ENCODE peak calls at places on chromosomes 7 and 10, in four cellular contexts. H is SK-N-SH, R is IMR-90, J is mammary epithelial cell. U is an unnamed sample.

GRCh38 chr7:92837214-92837749 is 909 bp upstream of the CDK6 start:
- DNase-seq in R (peak; percentile 35), H (peak; percentile 5), J (peak; percentile 31), U (peak; percentile 45)

GRCh38 chr10:122657734-122658133 is 41.9 kb downstream of the C10orf120 start:
- DNase-seq in H (no peak), R (no peak), J (no peak), U (no peak)

GRCh38 chr10:3825244-3825643 is 40.2 kb upstream of the KLF6 start:
- DNase-seq in H (no peak), R (peak; percentile 74), J (peak; percentile 73), U (peak; percentile 90)

GRCh38 chr7:157702311-157703023 is 365.7 kb downstream of the DNAJB6 start:
- DNase-seq in J (no peak), H (peak; percentile 93), R (no peak), U (no peak)

GRCh38 chr7:66859794-66860645 is 61.0 kb upstream of the TMEM248 start:
- DNase-seq in J (no peak), R (peak; percentile 42), H (no peak), U (peak; percentile 12)

GRCh38 chr10:35707642-35708425 is 65.7 kb upstream of the FZD8 start:
- DNase-seq in H (no peak), J (no peak), R (no peak), U (peak; percentile 5)

GRCh38 chr7:143389316-143390097 is 8.4 kb downstream of the ZYX start:
- DNase-seq in H (no peak), J (no peak), R (no peak), U (no peak)

GRCh38 chr7:37495574-37496184 is 47.0 kb upstream of the ELMO1 start:
- DNase-seq in J (peak; percentile 25), R (peak; percentile 13), H (peak; percentile 63), U (peak; percentile 3)

GRCh38 chr7:30935569-30935877 is 23.9 kb downstream of the AQP1 start:
- DNase-seq in R (no peak), H (no peak), J (no peak), U (no peak)

GRCh38 chr10:95242581-95243317 is 48.1 kb downstream of the PDLIM1 start:
- DNase-seq in J (no peak), R (peak; percentile 63), H (peak; percentile 62), U (peak; percentile 69)

GRCh38 chr7:2610898-2611297 is 20.9 kb upstream of the TTYH3 start:
- DNase-seq in R (no peak), H (no peak), J (no peak), U (no peak)

GRCh38 chr7:98133621-98134266 is 27.1 kb downstream of the LMTK2 start:
- DNase-seq in R (peak; percentile 4), H (no peak), J (peak; percentile 68), U (peak; percentile 8)

GRCh38 chr7:33743594-33743993 is 161.7 kb upstream of the BMPER start:
- DNase-seq in R (peak; percentile 98), H (no peak), J (peak; percentile 91), U (peak; percentile 98)

GRCh38 chr7:29327455-29327854 is 132.9 kb downstream of the CHN2 start:
- DNase-seq in H (no peak), J (no peak), R (no peak), U (no peak)

GRCh38 chr10:91185239-91185875 is 35.1 kb upstream of the PCGF5 start:
- DNase-seq in R (peak; percentile 81), J (no peak), H (no peak), U (peak; percentile 54)

GRCh38 chr7:100803398-100804161 is 23.7 kb downstream of the EPHB4 start:
- DNase-seq in H (peak; percentile 93), J (peak; percentile 82), R (peak; percentile 83), U (peak; percentile 85)

GRCh38 chr7:91264083-91264923 is at the start of gene FZD1:
- DNase-seq in H (peak; percentile 98), R (peak; percentile 99), J (peak; percentile 99), U (peak; percentile 99)

GRCh38 chr7:91264924-91265681 is 870 bp downstream of the FZD1 start:
- DNase-seq in H (peak; percentile 84), J (peak; percentile 79), R (peak; percentile 74), U (peak; percentile 80)

GRCh38 chr7:91265693-91266066 is 1.4 kb downstream of the FZD1 start:
- DNase-seq in R (no peak), H (no peak), J (peak; percentile 41), U (peak; percentile 46)

GRCh38 chr7:91266067-91266930 is 2.1 kb downstream of the FZD1 start:
- DNase-seq in R (peak; percentile 47), H (peak; percentile 30), J (peak; percentile 28), U (peak; percentile 72)

GRCh38 chr7:91263359-91264082 is 712 bp upstream of the FZD1 start:
- DNase-seq in J (no peak), H (peak; percentile 72), R (no peak), U (peak; percentile 38)
- H3K27ac ChIP-seq in J (peak overlapping the region; percentile 13), H (peak overlapping the region; percentile 95), R (peak overlapping the region; percentile 85), U (peak overlapping the region; percentile 62)

GRCh38 chr10:132904814-132905649 is 37.3 kb downstream of the CFAP46 start:
- DNase-seq in H (no peak), R (peak; percentile 5), J (no peak), U (peak; percentile 6)
- H3K4me3 ChIP-seq in H (no peak overlapping the region), R (no peak overlapping the region), J (no peak overlapping the region), U (no peak overlapping the region)

GRCh38 chr7:12995912-12996469 is 308.6 kb downstream of the ARL4A start:
- DNase-seq in R (no peak), H (no peak), J (no peak), U (no peak)
- H2AFZ ChIP-seq in R (no peak overlapping the region), H (no peak overlapping the region), J (no peak overlapping the region), U (no peak overlapping the region)

GRCh38 chr10:50469288-50469687 is 154.5 kb downstream of the SGMS1 start:
- DNase-seq in H (no peak), J (no peak), R (peak; percentile 55), U (peak; percentile 28)

GRCh38 chr10:50470345-50470744 is 153.4 kb downstream of the SGMS1 start:
- DNase-seq in R (no peak), J (no peak), H (no peak), U (peak; percentile 7)

GRCh38 chr10:50471583-50471975 is 152.2 kb downstream of the SGMS1 start:
- DNase-seq in J (no peak), R (no peak), H (no peak), U (no peak)

GRCh38 chr10:50470798-50471582 is 152.8 kb downstream of the SGMS1 start:
- DNase-seq in J (peak; percentile 70), R (peak; percentile 17), H (no peak), U (no peak)

GRCh38 chr10:50469778-50470193 is 154.0 kb downstream of the SGMS1 start:
- DNase-seq in J (no peak), H (no peak), R (no peak), U (no peak)
- H3K27ac ChIP-seq in J (no peak overlapping the region), H (no peak overlapping the region), R (no peak overlapping the region), U (no peak overlapping the region)

DNA sequence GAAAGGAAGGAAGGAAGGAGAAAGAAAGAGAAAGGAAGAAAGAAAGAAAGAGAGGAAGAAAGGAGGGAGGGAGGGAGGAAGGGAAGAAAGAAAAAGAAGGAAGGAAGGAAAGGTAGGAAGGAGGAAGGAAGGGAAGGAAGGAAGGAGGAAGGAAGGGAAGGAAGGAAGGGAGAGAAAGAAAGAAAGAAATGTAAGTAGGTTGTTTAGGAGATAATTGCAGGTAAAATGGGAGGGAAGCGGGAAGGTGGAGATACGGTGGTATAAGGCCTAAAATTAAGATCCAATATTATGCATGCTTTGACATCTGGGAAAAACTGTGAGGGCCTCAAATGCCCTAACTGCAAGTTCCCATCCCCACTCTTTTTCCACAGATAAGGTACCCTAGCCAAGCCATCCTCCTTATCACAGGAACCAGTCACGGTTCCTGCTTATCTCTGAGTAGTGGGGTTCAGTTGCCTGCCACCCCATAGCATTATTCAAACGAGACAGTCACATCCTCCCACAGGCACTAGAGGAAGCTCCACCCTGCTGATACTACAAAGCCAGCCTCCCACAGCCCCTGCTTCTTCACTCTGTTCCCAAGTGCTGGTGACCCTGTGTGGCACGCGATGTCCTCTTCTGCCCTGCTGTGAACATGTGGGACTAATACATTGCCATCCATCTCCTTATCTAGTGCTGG is 28.7 kb downstream of the ST8SIA6 start:
- DNase-seq in J (no peak), H (no peak), R (no peak), U (no peak)
- H3K4me3 ChIP-seq in J (no peak overlapping the region), H (no peak overlapping the region), R (no peak overlapping the region), U (no peak overlapping the region)

GRCh38 chr10:11149499-11149898 is 131.8 kb downstream of the CELF2 start:
- DNase-seq in H (no peak), J (no peak), R (no peak), U (no peak)

GRCh38 chr10:11148638-11149037 is 131.0 kb downstream of the CELF2 start:
- DNase-seq in R (no peak), H (no peak), J (no peak), U (no peak)

GRCh38 chr10:11150876-11151275 is 133.2 kb downstream of the CELF2 start:
- DNase-seq in J (no peak), H (no peak), R (no peak), U (no peak)

GRCh38 chr10:11148131-11148530 is 130.5 kb downstream of the CELF2 start:
- DNase-seq in J (no peak), H (no peak), R (no peak), U (no peak)

GRCh38 chr10:11150255-11150731 is 132.6 kb downstream of the CELF2 start:
- DNase-seq in J (no peak), R (no peak), H (no peak), U (no peak)
- H2AFZ ChIP-seq in J (no peak overlapping the region), R (no peak overlapping the region), H (no peak overlapping the region), U (no peak overlapping the region)

GRCh38 chr7:22952306-22953011 is 61.5 kb downstream of the HYCC1 start:
- DNase-seq in H (no peak), J (no peak), R (no peak), U (no peak)
- H3K27ac ChIP-seq in H (no peak overlapping the region), J (no peak overlapping the region), R (no peak overlapping the region), U (no peak overlapping the region)

GRCh38 chr10:15719062-15719898 is 442 bp downstream of the ITGA8 start:
- DNase-seq in R (no peak), J (peak; percentile 2), H (peak; percentile 55), U (no peak)
- H3K4me3 ChIP-seq in R (peak overlapping the region; percentile 24), J (no peak overlapping the region), H (no peak overlapping the region), U (peak overlapping the region; percentile 51)